ENCODE peak calls at places on chromosome 19, in four cellular contexts. Y, Z, O and A are unnamed samples.

GRCh38 chr19:10227215-10227971 is 3.7 kb downstream of the S1PR2 start:
- DNase-seq in Y (no peak), Z (no peak), O (peak; percentile 92), A (peak; percentile 88)

GRCh38 chr19:7618771-7619510 is 10.4 kb downstream of the XAB2 start:
- DNase-seq in Y (peak; percentile 96), Z (no peak), O (peak; percentile 32), A (no peak)

GRCh38 chr19:50827476-50827875 is 3.9 kb upstream of the KLK1 start:
- DNase-seq in Y (no peak), Z (no peak), O (no peak), A (no peak)

GRCh38 chr19:49261602-49262001 is 63.4 kb downstream of the SLC6A16 start:
- DNase-seq in Y (no peak), Z (no peak), O (no peak), A (no peak)

GRCh38 chr19:17479325-17479791 is 9.0 kb downstream of the SLC27A1 start:
- DNase-seq in Y (no peak), Z (no peak), O (peak; percentile 85), A (no peak)

GRCh38 chr19:35291259-35291658 is 702 bp upstream of the MAG start:
- DNase-seq in Y (no peak), Z (no peak), O (no peak), A (no peak)

GRCh38 chr19:35518313-35518712 is 4.9 kb upstream of the DMKN start:
- DNase-seq in Y (no peak), Z (no peak), O (no peak), A (no peak)

GRCh38 chr19:16342002-16342715 is 17.5 kb downstream of the KLF2 start:
- DNase-seq in Y (peak; percentile 28), Z (peak; percentile 48), O (peak; percentile 77), A (peak; percentile 44)

GRCh38 chr19:28319918-28320317 is 893.0 kb downstream of the UQCRFS1 start:
- DNase-seq in Y (no peak), Z (no peak), O (no peak), A (no peak)

GRCh38 chr19:3108775-3109174 is 14.6 kb downstream of the GNA11 start:
- DNase-seq in Y (peak; percentile 63), Z (peak; percentile 47), O (no peak), A (no peak)

GRCh38 chr19:38932425-38933179 is 1.9 kb downstream of the MRPS12 start:
- DNase-seq in Y (peak; percentile 19), Z (peak; percentile 37), O (no peak), A (no peak)

GRCh38 chr19:45047188-45047797 is 8.4 kb downstream of the CLASRP start:
- DNase-seq in Y (no peak), Z (no peak), O (no peak), A (no peak)